ENCODE peak calls at places on chromosome 20, in nine cellular contexts. Q is cardiac muscle cell, B is GM23338, C is pancreas, Y is foreskin fibroblast, Z is PC-9, H is psoas muscle, R is endothelial cell of umbilical vein, L is heart right ventricle. I is an unnamed sample.

GRCh38 chr20:1825492-1825891 is 69.7 kb upstream of the SIRPA start:
- DNase-seq in H (no peak), Y (peak; percentile 43), C (no peak), Z (peak; percentile 53), L (no peak), B (no peak), Q (peak; percentile 76), R (peak; percentile 11), I (peak; percentile 91)

GRCh38 chr20:37267684-37268313 is 6.2 kb upstream of the GHRH start:
- DNase-seq in H (no peak), B (peak; percentile 74), Z (no peak), Y (no peak), C (no peak), Q (no peak), L (no peak), R (no peak), I (no peak)

GRCh38 chr20:35284267-35284991 is at the start of gene EIF6:
- DNase-seq in B (peak; percentile 95), C (peak; percentile 79), H (peak; percentile 92), L (peak; percentile 84), Q (peak; percentile 89), R (peak; percentile 77), Z (peak; percentile 73), Y (peak; percentile 96), I (peak; percentile 89)

GRCh38 chr20:50788045-50788867 is 6.6 kb upstream of the BCAS4 start:
- DNase-seq in Z (peak; percentile 75), C (no peak), B (no peak), Q (peak; percentile 88), R (no peak), Y (peak; percentile 90), L (no peak), H (peak; percentile 40), I (peak; percentile 72)

GRCh38 chr20:17023811-17024210 is 203.0 kb upstream of the PCSK2 start:
- DNase-seq in Y (no peak), L (no peak), B (peak; percentile 57), R (no peak), C (no peak), Z (no peak), Q (no peak), H (no peak), I (no peak)

GRCh38 chr20:54148947-54149764 is 24.6 kb downstream of the CYP24A1 start:
- DNase-seq in B (peak; percentile 31), R (no peak), Y (no peak), Z (peak; percentile 100), H (no peak), L (no peak), Q (peak; percentile 7), C (no peak), I (no peak)

GRCh38 chr20:21053002-21053762 is 53.0 kb downstream of the LINC00237 start:
- DNase-seq in H (no peak), Q (no peak), R (no peak), Z (no peak), L (no peak), C (no peak), B (peak; percentile 60), Y (no peak), I (no peak)

GRCh38 chr20:33731693-33732165 is at the start of gene ZNF341:
- DNase-seq in Q (peak; percentile 92), H (peak; percentile 95), R (peak; percentile 74), B (peak; percentile 91), L (peak; percentile 91), C (peak; percentile 89), Y (no peak), Z (peak; percentile 69), I (peak; percentile 84)

GRCh38 chr20:10060223-10060622 is 25.4 kb downstream of the ANKEF1 start:
- DNase-seq in Q (no peak), Z (no peak), L (no peak), Y (no peak), B (peak; percentile 27), C (no peak), H (no peak), R (no peak), I (no peak)

GRCh38 chr20:26214991-26215390 is 518.3 kb upstream of the ZNF337 start:
- DNase-seq in C (no peak), Y (no peak), B (no peak), R (no peak), Z (no peak), Q (no peak), L (no peak), H (no peak), I (no peak)

GRCh38 chr20:20955837-20956236 is 150.3 kb downstream of the LINC00237 start:
- DNase-seq in R (no peak), Y (no peak), B (no peak), L (no peak), Q (no peak), C (no peak), Z (no peak), H (no peak), I (no peak)

GRCh38 chr20:50313223-50313820 is 122.7 kb downstream of the CEBPB start:
- DNase-seq in H (no peak), R (no peak), Z (peak; percentile 74), Y (no peak), C (no peak), L (no peak), B (no peak), Q (no peak), I (peak; percentile 71)

GRCh38 chr20:57374931-57375651 is 16.1 kb upstream of the RBM38 start:
- DNase-seq in H (peak; percentile 62), C (no peak), R (no peak), Q (no peak), B (no peak), Z (no peak), Y (no peak), L (no peak), I (no peak)

GRCh38 chr20:23242104-23242503 is 108.5 kb upstream of the NXT1 start:
- DNase-seq in Y (no peak), R (no peak), L (no peak), Z (no peak), Q (no peak), B (no peak), C (no peak), H (no peak), I (no peak)

GRCh38 chr20:33688938-33689424 is 2.8 kb upstream of the E2F1 start:
- DNase-seq in H (no peak), Z (peak; percentile 17), Y (no peak), R (peak; percentile 27), B (no peak), L (no peak), C (no peak), Q (no peak), I (no peak)

DNA sequence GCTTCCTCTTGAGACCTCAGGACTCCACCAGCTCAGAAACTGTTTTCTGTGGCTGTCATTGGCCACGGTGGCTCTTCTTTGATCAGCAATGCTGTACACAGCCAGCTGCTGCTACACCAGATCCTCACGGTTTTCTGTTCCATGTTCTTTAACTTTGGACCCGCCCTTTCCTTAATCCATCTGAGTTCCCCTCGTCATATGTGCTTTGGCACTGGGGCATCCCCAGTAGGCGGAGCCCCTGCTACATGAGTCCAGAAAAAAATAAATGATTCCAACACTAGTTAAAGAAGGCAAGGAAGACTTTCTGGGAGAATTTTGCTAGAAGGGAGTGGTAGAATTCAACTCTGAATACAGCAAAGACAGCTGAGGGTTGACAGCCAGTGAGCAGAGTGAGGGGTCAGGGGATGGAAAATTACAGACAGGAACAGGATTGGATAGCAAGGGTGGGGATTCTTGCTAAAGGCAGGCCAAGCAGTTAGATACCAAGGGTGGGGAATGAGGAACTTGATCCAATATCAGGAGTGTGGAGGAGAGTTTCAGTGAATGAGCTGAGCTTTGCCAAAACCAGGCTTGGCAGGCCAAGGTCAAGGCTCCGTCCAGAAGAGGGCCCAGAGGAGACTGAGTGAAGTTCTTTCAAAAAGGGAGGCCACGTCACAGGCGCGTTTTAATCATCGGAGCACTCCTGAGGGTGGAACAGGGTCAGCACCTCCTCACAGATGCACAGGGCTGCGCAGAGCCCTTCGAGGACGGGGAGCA is 391.7 kb downstream of the CDH4 start:
- DNase-seq in B (no peak), R (no peak), L (peak; percentile 35), H (no peak), Q (no peak), Z (no peak), C (no peak), Y (no peak), I (no peak)
- TF ChIP-seq CTCF in B (no peak), R (no peak), L (no peak), H (no peak), Q (no peak), Z (no peak), C (no peak), Y (no peak), I (no peak)

GRCh38 chr20:60057866-60058807 is 99.9 kb downstream of the CDH26 start:
- DNase-seq in Z (no peak), C (peak; percentile 34), L (peak; percentile 57), R (no peak), Q (peak; percentile 15), B (peak; percentile 45), H (peak; percentile 86), Y (peak; percentile 53), I (peak; percentile 54)
- H3K4me3 ChIP-seq in Z (no peak overlapping the region), C (no peak overlapping the region), L (no peak overlapping the region), R (no peak overlapping the region), Q (no peak overlapping the region), B (no peak overlapping the region), H (peak overlapping the region; percentile 42), Y (no peak overlapping the region), I (no peak overlapping the region)

DNA sequence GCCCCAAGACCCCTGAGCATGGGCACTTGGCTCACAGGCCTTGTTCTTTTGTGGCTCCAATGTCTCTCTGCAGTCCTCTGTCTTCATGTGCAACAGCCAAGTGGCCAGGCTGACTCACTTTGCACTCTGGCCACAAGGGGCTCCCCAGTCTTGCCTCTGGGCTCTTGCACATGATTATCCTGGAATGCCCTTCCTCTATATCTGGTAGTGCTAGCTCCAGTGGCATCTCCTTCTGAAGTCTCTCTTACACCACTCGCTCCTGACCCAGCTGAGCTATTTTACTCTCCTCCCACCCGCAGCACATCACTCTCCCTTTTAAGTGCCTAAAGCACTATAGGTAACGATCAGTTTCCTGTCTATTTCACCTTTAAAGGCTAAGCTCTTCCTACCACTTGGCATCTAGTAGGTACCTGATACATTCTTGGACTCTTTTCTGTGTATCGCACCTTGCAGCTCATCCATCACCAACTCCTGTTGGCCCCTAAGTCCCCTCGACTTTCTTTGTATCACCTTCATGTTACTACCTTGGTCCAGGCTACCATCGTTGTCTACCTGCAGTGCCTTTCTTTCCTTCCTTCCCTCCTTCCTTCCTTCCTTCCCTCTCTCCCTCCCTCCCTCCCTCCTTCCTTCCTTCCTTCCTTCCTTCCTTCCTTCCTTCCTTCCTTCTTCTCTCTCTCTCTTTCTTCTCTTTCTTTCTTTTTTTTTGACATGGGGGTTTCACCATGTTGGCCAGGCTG is 211.9 kb upstream of the RNF24 start:
- DNase-seq in Z (peak; percentile 60), C (no peak), L (no peak), H (no peak), B (peak; percentile 80), R (no peak), Y (peak; percentile 84), Q (peak; percentile 84), I (peak; percentile 77)
- TF ChIP-seq CTCF in Z (peak; percentile 55), C (no peak), L (peak; percentile 26), H (no peak), B (peak; percentile 66), R (peak; percentile 37), Y (peak; percentile 66), Q (peak; percentile 61), I (peak; percentile 58)

DNA sequence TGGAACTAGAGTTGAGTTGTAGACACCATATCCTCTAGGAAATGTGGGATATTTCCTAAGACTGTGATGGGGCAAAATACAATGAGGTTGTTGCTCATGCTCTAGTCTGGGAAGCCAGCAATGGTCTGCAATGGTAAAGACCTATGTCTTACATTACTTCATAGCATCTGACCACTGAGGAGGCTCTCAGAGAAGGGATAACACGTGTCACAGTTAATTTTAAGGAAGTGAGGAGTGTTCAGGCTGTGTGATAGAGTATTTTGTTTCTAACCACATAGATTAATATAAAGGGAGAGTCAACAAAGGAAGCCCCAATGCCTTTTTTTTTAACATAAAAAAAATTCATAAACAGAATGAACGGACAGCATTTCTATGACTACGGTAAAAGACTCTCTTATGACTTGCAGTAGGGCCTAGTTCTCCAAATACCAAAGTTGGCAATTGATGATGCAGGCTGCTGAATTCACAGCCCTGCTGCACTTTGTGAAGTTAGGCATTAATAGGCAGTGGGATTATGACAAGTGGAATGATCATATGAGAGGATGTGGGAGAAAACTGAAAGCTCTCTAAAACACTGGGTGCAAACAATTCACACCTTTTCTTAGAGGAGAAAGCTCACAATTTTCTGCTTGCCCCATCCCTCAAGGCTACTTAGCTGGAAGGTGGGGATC is 13.7 kb downstream of the KCNS1 start:
- DNase-seq in Y (peak; percentile 26), Q (no peak), H (no peak), Z (peak; percentile 10), L (no peak), B (no peak), C (no peak), R (no peak), I (no peak)
- H3K4me3 ChIP-seq in Y (no peak overlapping the region), Q (no peak overlapping the region), H (no peak overlapping the region), Z (no peak overlapping the region), L (no peak overlapping the region), B (no peak overlapping the region), C (no peak overlapping the region), R (no peak overlapping the region), I (no peak overlapping the region)